ENCODE peak calls at places on chromosomes 1 and 21, in six cellular contexts. Y is mesenchymal stem cell, R is H9, P is IMR-90, O is neuronal stem cell, F is H1. B is an unnamed sample.
A peak's percentile ranks its signal among the peaks of the same experiment; 100 is the strongest.

GRCh38 chr1:75796376-75797272 is at the start of gene MSH4:
- DNase-seq in O (no peak), Y (no peak), R (peak; percentile 66), F (peak; percentile 66), P (no peak), B (peak; percentile 54)

GRCh38 chr1:2635271-2636010 is 2.6 kb upstream of the MMEL1 start:
- DNase-seq in R (no peak), F (no peak), Y (no peak), O (no peak), P (no peak), B (no peak)

GRCh38 chr1:25100151-25100841 is 132.0 kb downstream of the SYF2 start:
- DNase-seq in Y (no peak), F (no peak), R (no peak), P (no peak), O (no peak), B (no peak)

GRCh38 chr1:45238846-45239245 is 32.4 kb upstream of the ZSWIM5 start:
- DNase-seq in F (no peak), P (no peak), O (no peak), R (no peak), Y (no peak), B (no peak)

GRCh38 chr1:228002792-228003191 is 4.0 kb upstream of the WNT3A start:
- DNase-seq in Y (no peak), R (no peak), P (no peak), F (no peak), O (no peak), B (no peak)

GRCh38 chr21:16071761-16072160 is 342.0 kb downstream of the USP25 start:
- DNase-seq in F (no peak), Y (no peak), O (no peak), R (no peak), P (no peak), B (no peak)

GRCh38 chr1:234163267-234163919 is 209.9 kb upstream of the COA6 start:
- DNase-seq in R (no peak), F (no peak), P (no peak), Y (no peak), O (no peak), B (no peak)

GRCh38 chr1:232509570-232509969 is 120.4 kb downstream of the SIPA1L2 start:
- DNase-seq in Y (peak; percentile 67), F (no peak), R (no peak), P (peak; percentile 29), O (peak; percentile 9), B (no peak)

GRCh38 chr1:203324103-203325003 is 19.0 kb downstream of the BTG2 start:
- DNase-seq in R (no peak), F (no peak), P (no peak), O (no peak), Y (no peak), B (no peak)

GRCh38 chr1:227787513-227788278 is 27.8 kb upstream of the PRSS38 start:
- DNase-seq in R (peak; percentile 98), O (peak; percentile 91), P (peak; percentile 93), Y (peak; percentile 81), F (peak; percentile 91), B (peak; percentile 92)

GRCh38 chr1:193700710-193701355 is 514.4 kb upstream of the B3GALT2 start:
- DNase-seq in O (no peak), Y (peak; percentile 67), P (peak; percentile 79), F (no peak), R (no peak), B (no peak)

GRCh38 chr1:193705473-193706074 is 519.2 kb upstream of the B3GALT2 start:
- DNase-seq in P (no peak), Y (peak; percentile 38), O (no peak), F (no peak), R (no peak), B (no peak)

GRCh38 chr1:193701729-193702128 is 515.3 kb upstream of the B3GALT2 start:
- DNase-seq in P (no peak), F (no peak), O (no peak), R (no peak), Y (no peak), B (no peak)

GRCh38 chr1:193703101-193703500 is 516.7 kb upstream of the B3GALT2 start:
- DNase-seq in O (no peak), Y (no peak), F (no peak), R (no peak), P (no peak), B (no peak)

GRCh38 chr1:193703655-193704054 is 517.2 kb upstream of the B3GALT2 start:
- DNase-seq in R (no peak), O (no peak), F (no peak), P (no peak), Y (no peak), B (no peak)
- H3K14ac ChIP-seq in R (no peak overlapping the region), O (no peak overlapping the region), F (no peak overlapping the region), P (no peak overlapping the region), Y (no peak overlapping the region), B (no peak overlapping the region)

DNA sequence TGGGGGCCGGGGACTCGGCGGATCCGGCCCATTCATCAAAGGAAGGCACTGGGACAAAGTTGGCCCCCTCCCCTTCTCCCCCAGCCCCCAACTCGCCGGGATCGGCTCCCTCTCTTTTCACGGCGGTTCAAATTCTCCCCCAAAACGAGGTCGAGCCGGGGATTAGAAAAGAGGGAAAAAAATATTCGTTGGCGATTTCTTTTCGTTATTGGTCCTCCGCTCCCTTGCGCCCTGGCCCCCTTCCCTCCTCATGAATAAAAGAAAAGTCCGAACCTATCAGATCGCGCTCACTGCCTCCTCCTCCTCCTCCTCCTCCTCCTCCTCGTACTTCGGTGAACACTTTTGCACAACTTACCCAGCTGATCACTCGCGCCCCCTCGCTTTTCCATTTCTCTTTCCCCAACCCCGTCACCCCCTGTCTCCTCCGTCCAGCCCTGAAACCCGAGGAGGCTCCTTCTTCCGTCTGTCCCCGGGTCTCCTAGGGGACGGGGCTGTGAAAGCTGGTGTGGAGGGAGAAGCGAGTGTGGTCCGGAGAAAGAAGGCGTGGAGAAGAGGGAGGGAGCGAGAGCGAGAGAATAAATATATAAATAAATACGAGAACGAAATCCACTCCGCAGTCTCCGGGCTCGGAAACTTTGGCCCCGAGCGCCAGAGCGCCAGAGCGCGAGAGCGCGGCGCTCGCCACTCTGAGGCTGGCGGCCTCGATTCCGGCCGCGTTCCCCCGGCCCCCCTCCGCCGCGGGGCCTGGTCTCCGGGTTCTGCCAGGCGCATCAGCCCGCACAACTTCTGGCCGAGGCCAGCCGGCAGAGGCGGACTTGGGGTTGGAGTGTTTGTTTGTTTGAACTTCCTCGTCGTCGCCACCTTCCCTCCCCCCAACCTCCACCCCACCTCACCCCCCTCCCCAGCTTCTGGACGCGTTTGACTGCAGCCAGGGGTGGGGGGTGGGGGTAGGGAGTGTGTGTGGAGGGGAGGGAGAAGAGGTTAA is at the start of gene PAX7:
- DNase-seq in R (peak; percentile 93), P (no peak), F (peak; percentile 79), Y (no peak), O (no peak), B (no peak)
- H3K27me3 ChIP-seq in R (peaks cover 81% of the 10 kb centered on the region), P (peaks cover 73% of the 10 kb centered on the region), F (peaks cover 95% of the 10 kb centered on the region), Y (peaks cover 97% of the 10 kb centered on the region), O (peaks cover 81% of the 10 kb centered on the region), B (peaks cover 80% of the 10 kb centered on the region)

GRCh38 chr21:25953659-25954058 is 216.9 kb downstream of the APP start:
- DNase-seq in F (no peak), Y (no peak), P (no peak), R (no peak), O (no peak), B (no peak)
- H4K91ac ChIP-seq in F (no peak overlapping the region), Y (no peak overlapping the region), P (no peak overlapping the region), R (no peak overlapping the region), O (no peak overlapping the region), B (no peak overlapping the region)

GRCh38 chr1:151975311-151976014 is 18.2 kb downstream of the S100A10 start:
- DNase-seq in P (no peak), F (no peak), O (no peak), Y (no peak), R (no peak), B (no peak)
- H3K14ac ChIP-seq in P (no peak overlapping the region), F (no peak overlapping the region), O (no peak overlapping the region), Y (no peak overlapping the region), R (no peak overlapping the region), B (no peak overlapping the region)

DNA sequence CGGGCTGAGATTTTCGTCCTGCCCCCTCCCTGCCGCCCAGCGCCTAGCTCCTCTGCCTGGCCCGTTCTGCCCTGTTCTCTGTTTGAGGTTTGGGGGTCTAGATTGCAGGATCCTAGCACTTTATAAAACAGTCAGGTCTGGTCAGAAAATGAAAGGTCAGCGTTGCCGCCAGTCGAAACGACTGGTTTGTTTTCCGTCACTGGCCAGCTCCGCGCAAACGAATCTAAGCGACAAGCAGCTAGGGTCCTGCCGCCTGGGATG is 4.4 kb downstream of the GFI1 start:
- DNase-seq in F (no peak), Y (peak; percentile 50), R (no peak), O (peak; percentile 45), P (no peak), B (no peak)
- H3K27me3 ChIP-seq in F (peaks cover 99% of the 10 kb centered on the region), Y (peaks cover 90% of the 10 kb centered on the region), R (peaks cover 88% of the 10 kb centered on the region), O (peaks cover 94% of the 10 kb centered on the region), P (peaks cover 96% of the 10 kb centered on the region), B (peaks cover 87% of the 10 kb centered on the region)

GRCh38 chr1:197003132-197003531 is 25.8 kb downstream of the CFHR5 start:
- DNase-seq in Y (no peak), P (no peak), R (no peak), F (no peak), O (no peak), B (no peak)

GRCh38 chr1:197011614-197012013 is 34.3 kb downstream of the CFHR5 start:
- DNase-seq in F (no peak), R (no peak), P (no peak), Y (no peak), O (no peak), B (no peak)

GRCh38 chr1:197013234-197013633 is 35.9 kb downstream of the CFHR5 start:
- DNase-seq in R (no peak), F (no peak), P (no peak), Y (no peak), O (no peak), B (no peak)

GRCh38 chr1:197008861-197009260 is 31.5 kb downstream of the CFHR5 start:
- DNase-seq in F (no peak), O (no peak), P (no peak), R (no peak), Y (no peak), B (no peak)
- H4K91ac ChIP-seq in F (no peak overlapping the region), O (no peak overlapping the region), P (no peak overlapping the region), R (no peak overlapping the region), Y (no peak overlapping the region), B (no peak overlapping the region)

DNA sequence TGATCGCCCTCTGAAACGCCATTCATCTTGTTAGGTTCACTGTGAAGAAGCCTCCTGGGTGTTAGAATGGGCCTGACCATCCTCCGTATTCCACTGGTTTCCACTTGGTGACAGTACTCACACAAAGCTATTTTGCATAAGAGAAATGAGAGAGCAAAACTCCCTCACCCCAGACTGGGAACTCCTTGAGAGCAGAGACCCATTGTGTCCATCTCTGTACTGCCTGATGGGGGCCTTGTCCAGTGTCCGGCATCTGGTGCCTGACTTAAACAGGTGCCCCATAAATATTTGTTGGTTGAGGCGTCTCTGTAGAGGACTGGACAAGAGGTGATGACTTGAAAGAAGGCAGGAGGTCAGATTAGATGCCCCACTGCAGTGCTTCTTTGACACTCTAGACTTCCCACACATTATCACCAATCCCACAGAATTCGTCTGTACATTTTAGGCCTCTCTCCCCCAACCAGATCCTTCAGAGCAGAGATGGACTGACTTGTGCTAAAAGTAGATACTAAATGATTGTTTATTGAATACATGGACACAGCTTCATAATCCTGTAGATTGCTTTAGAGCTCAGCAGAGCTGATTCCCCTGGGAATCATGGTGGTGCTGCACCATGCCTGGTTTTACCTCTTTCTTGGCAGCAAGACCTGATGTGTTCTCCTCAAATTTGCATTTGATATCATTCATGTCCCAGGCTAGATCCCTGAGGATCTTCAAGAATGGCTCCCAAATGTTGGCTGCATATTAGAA is 22.4 kb upstream of the KCNA2 start:
- DNase-seq in P (no peak), Y (no peak), O (no peak), F (no peak), R (no peak), B (no peak)
- H3K14ac ChIP-seq in P (no peak overlapping the region), Y (no peak overlapping the region), O (no peak overlapping the region), F (no peak overlapping the region), R (no peak overlapping the region), B (no peak overlapping the region)

B was measured in trophoblast cell.